ENCODE peak calls at places on chromosome 11, in seven cellular contexts. F is AML-193, V is omental fat pad, G is HEK293T, O is HuH-7, X is activated T-cell treated with anti-CD3 and anti-CD28 coated beads for 48 hours, D is neural progenitor cell. H is an unnamed sample.

GRCh38 chr11:24155792-24156191 is 341.1 kb upstream of the LUZP2 start:
- DNase-seq in F (no peak), V (no peak), G (peak), O (no peak), X (no peak), D (peak), H (peak)

GRCh38 chr11:23554002-23554401 is 693.7 kb upstream of the CCDC179 start:
- DNase-seq in F (no peak), V (no peak), G (no peak), O (no peak), X (no peak), D (no peak), H (no peak)

GRCh38 chr11:60169264-60169915 is 13.5 kb downstream of the MS4A6A start:
- DNase-seq in F (peak), V (no peak), G (no peak), O (no peak), X (no peak), D (peak), H (no peak)

GRCh38 chr11:73579641-73580434 is 18.1 kb downstream of the FAM168A start:
- DNase-seq in F (no peak), V (no peak), G (no peak), O (no peak), X (no peak), D (no peak), H (no peak)

GRCh38 chr11:64268687-64269379 is 15.6 kb downstream of the BAD start:
- DNase-seq in F (peak), V (no peak), G (no peak), O (no peak), X (peak), D (peak), H (no peak)

GRCh38 chr11:71574418-71574817 is 8.3 kb downstream of the KRTAP5-11 start:
- DNase-seq in F (no peak), V (no peak), G (no peak), O (no peak), X (no peak), D (no peak), H (no peak)

GRCh38 chr11:1660025-1660867 is 30.7 kb downstream of the KRTAP5-5 start:
- DNase-seq in F (no peak), V (no peak), G (no peak), O (no peak), X (no peak), D (no peak), H (peak)

GRCh38 chr11:12377106-12377823 is at the start of gene PARVA:
- DNase-seq in F (no peak), V (no peak), G (peak), O (peak), X (no peak), D (peak), H (no peak)

GRCh38 chr11:1656061-1656441 is 26.5 kb downstream of the KRTAP5-5 start:
- DNase-seq in F (no peak), V (no peak), G (no peak), O (no peak), X (no peak), D (no peak), H (peak)

GRCh38 chr11:94924074-94925031 is 49.0 kb downstream of the CWC15 start:
- DNase-seq in F (no peak), V (no peak), G (no peak), O (no peak), X (no peak), D (no peak), H (no peak)

GRCh38 chr11:85855341-85855656 is at the start of gene CCDC83:
- DNase-seq in F (no peak), V (no peak), G (no peak), O (no peak), X (no peak), D (no peak), H (no peak)

GRCh38 chr11:134644489-134645456 is 232.7 kb upstream of the B3GAT1 start:
- DNase-seq in F (no peak), V (no peak), G (no peak), O (no peak), X (no peak), D (peak), H (peak)

GRCh38 chr11:64285885-64286800 is 495 bp downstream of the GPR137 start:
- DNase-seq in F (no peak), V (no peak), G (no peak), O (no peak), X (no peak), D (peak), H (no peak)

GRCh38 chr11:28107331-28107725 is 628 bp downstream of the KIF18A start:
- DNase-seq in F (peak), V (no peak), G (peak), O (peak), X (no peak), D (peak), H (no peak)

GRCh38 chr11:1087279-1087960 is 12.7 kb downstream of the MUC2 start:
- DNase-seq in F (no peak), V (no peak), G (no peak), O (no peak), X (no peak), D (no peak), H (no peak)

GRCh38 chr11:57318178-57318577 is 6.6 kb downstream of the TNKS1BP1 start:
- DNase-seq in F (no peak), V (no peak), G (no peak), O (no peak), X (no peak), D (no peak), H (no peak)

GRCh38 chr11:66467034-66467659 is 442 bp downstream of the PELI3 start:
- DNase-seq in F (no peak), V (no peak), G (peak), O (peak), X (peak), D (peak), H (no peak)

GRCh38 chr11:45110562-45110961 is 35.9 kb upstream of the PRDM11 start:
- DNase-seq in F (peak), V (no peak), G (peak), O (peak), X (no peak), D (peak), H (no peak)

GRCh38 chr11:44303401-44303938 is 6.5 kb downstream of the ALX4 start:
- DNase-seq in F (no peak), V (no peak), G (no peak), O (no peak), X (no peak), D (no peak), H (no peak)

GRCh38 chr11:2914475-2915195 is 14.6 kb downstream of the PHLDA2 start:
- DNase-seq in F (no peak), V (no peak), G (no peak), O (no peak), X (no peak), D (no peak), H (no peak)

GRCh38 chr11:112163875-112164521 is at the start of gene IL18:
- DNase-seq in F (peak), V (no peak), G (no peak), O (peak), X (no peak), D (peak), H (no peak)

GRCh38 chr11:95358516-95359322 is 127.7 kb upstream of the SESN3 start:
- DNase-seq in F (no peak), V (no peak), G (no peak), O (no peak), X (no peak), D (no peak), H (no peak)

GRCh38 chr11:26944866-26945664 is 48.8 kb upstream of the FIBIN start:
- DNase-seq in F (no peak), V (no peak), G (no peak), O (no peak), X (no peak), D (no peak), H (no peak)

GRCh38 chr11:33044281-33044680 is 4.9 kb downstream of the TCP11L1 start:
- DNase-seq in F (no peak), V (no peak), G (no peak), O (no peak), X (no peak), D (no peak), H (no peak)

GRCh38 chr11:93740802-93741093 is 547 bp downstream of the TAF1D start:
- DNase-seq in F (peak), V (no peak), G (peak), O (peak), X (peak), D (peak), H (no peak)

GRCh38 chr11:44556735-44557409 is 8.6 kb upstream of the CD82 start:
- DNase-seq in F (peak), V (peak), G (no peak), O (no peak), X (no peak), D (peak), H (no peak)

GRCh38 chr11:15665368-15665871 is 550.7 kb downstream of the INSC start:
- DNase-seq in F (no peak), V (no peak), G (no peak), O (peak), X (no peak), D (no peak), H (no peak)

GRCh38 chr11:78715639-78716311 is 141.1 kb upstream of the NARS2 start:
- DNase-seq in F (peak), V (no peak), G (peak), O (peak), X (peak), D (peak), H (no peak)

GRCh38 chr11:58577441-58578135 is 1.3 kb upstream of the ZFP91 start:
- DNase-seq in F (peak), V (peak), G (peak), O (no peak), X (peak), D (peak), H (no peak)

GRCh38 chr11:57240757-57241156 is 3.7 kb upstream of the APLNR start:
- DNase-seq in F (no peak), V (no peak), G (no peak), O (no peak), X (no peak), D (peak), H (no peak)